ENCODE peak calls at places on chromosomes 7 and 10, in five cellular contexts. One of them, this sample, is unnamed.

GRCh38 chr10:80170641-80171040 is 34.7 kb downstream of the ANXA11 start:
- DNase-seq in HepG2: no peak
- DNase-seq in GM12891: no peak
- DNase-seq in H1: no peak
- DNase-seq in GM12878: no peak
- DNase-seq in this sample: no peak

GRCh38 chr10:29253096-29254029 is 35.5 kb upstream of the LYZL1 start:
- DNase-seq in HepG2: no peak
- DNase-seq in GM12891: no peak
- DNase-seq in H1: no peak
- DNase-seq in GM12878: no peak
- DNase-seq in this sample: no peak

GRCh38 chr10:75334720-75335119 is 66.8 kb downstream of the ZNF503 start:
- DNase-seq in HepG2: no peak
- DNase-seq in GM12891: no peak
- DNase-seq in H1: no peak
- DNase-seq in GM12878: no peak
- DNase-seq in this sample: no peak

GRCh38 chr7:98202367-98203195 is 8.7 kb upstream of the BHLHA15 start:
- DNase-seq in HepG2: no peak
- DNase-seq in GM12891: peak; percentile 88
- DNase-seq in H1: no peak
- DNase-seq in GM12878: peak; percentile 94
- DNase-seq in this sample: peak; percentile 81

GRCh38 chr10:1109795-1110673 is 53.8 kb downstream of the WDR37 start:
- DNase-seq in HepG2: peak; percentile 73
- DNase-seq in GM12891: peak; percentile 75
- DNase-seq in H1: peak; percentile 81
- DNase-seq in GM12878: peak; percentile 53
- DNase-seq in this sample: peak; percentile 65

GRCh38 chr7:1569016-1569415 is 816 bp downstream of the PSMG3 start:
- DNase-seq in HepG2: no peak
- DNase-seq in GM12891: no peak
- DNase-seq in H1: no peak
- DNase-seq in GM12878: no peak
- DNase-seq in this sample: no peak

GRCh38 chr7:5780801-5781496 is 514 bp downstream of the RNF216 start:
- DNase-seq in HepG2: no peak
- DNase-seq in GM12891: no peak
- DNase-seq in H1: peak; percentile 65
- DNase-seq in GM12878: no peak
- DNase-seq in this sample: no peak

GRCh38 chr10:62858364-62858763 is 42.2 kb upstream of the EGR2 start:
- DNase-seq in HepG2: peak; percentile 6
- DNase-seq in GM12891: no peak
- DNase-seq in H1: no peak
- DNase-seq in GM12878: no peak
- DNase-seq in this sample: no peak

GRCh38 chr7:137932881-137933269 is 69.0 kb downstream of the CREB3L2 start:
- DNase-seq in HepG2: no peak
- DNase-seq in GM12891: no peak
- DNase-seq in H1: no peak
- DNase-seq in GM12878: no peak
- DNase-seq in this sample: no peak

GRCh38 chr7:4653771-4654170 is 28.3 kb upstream of the FOXK1 start:
- DNase-seq in HepG2: no peak
- DNase-seq in GM12891: no peak
- DNase-seq in H1: no peak
- DNase-seq in GM12878: no peak
- DNase-seq in this sample: no peak

GRCh38 chr7:5622286-5622685 is 159.2 kb downstream of the RNF216 start:
- DNase-seq in HepG2: no peak
- DNase-seq in GM12891: no peak
- DNase-seq in H1: no peak
- DNase-seq in GM12878: no peak
- DNase-seq in this sample: no peak

GRCh38 chr10:35792301-35792700 is 150.2 kb upstream of the FZD8 start:
- DNase-seq in HepG2: no peak
- DNase-seq in GM12891: no peak
- DNase-seq in H1: no peak
- DNase-seq in GM12878: no peak
- DNase-seq in this sample: no peak

GRCh38 chr7:22251284-22251683 is 105.7 kb downstream of the RAPGEF5 start:
- DNase-seq in HepG2: no peak
- DNase-seq in GM12891: no peak
- DNase-seq in H1: no peak
- DNase-seq in GM12878: no peak
- DNase-seq in this sample: no peak

GRCh38 chr7:124532166-124532565 is 233.4 kb downstream of the GPR37 start:
- DNase-seq in HepG2: no peak
- DNase-seq in GM12891: no peak
- DNase-seq in H1: no peak
- DNase-seq in GM12878: no peak
- DNase-seq in this sample: no peak

GRCh38 chr7:74344128-74344496 is 54.9 kb downstream of the CLIP2 start:
- DNase-seq in HepG2: no peak
- DNase-seq in GM12891: no peak
- DNase-seq in H1: no peak
- DNase-seq in GM12878: no peak
- DNase-seq in this sample: no peak

GRCh38 chr7:74306737-74307469 is 17.7 kb downstream of the CLIP2 start:
- DNase-seq in HepG2: no peak
- DNase-seq in GM12891: no peak
- DNase-seq in H1: no peak
- DNase-seq in GM12878: no peak
- DNase-seq in this sample: no peak

GRCh38 chr7:88789480-88790064 is 6.0 kb downstream of the TEX47 start:
- DNase-seq in HepG2: no peak
- DNase-seq in GM12891: no peak
- DNase-seq in H1: no peak
- DNase-seq in GM12878: no peak
- DNase-seq in this sample: no peak

GRCh38 chr7:84524714-84525694 is 330.4 kb upstream of the SEMA3A start:
- DNase-seq in HepG2: no peak
- DNase-seq in GM12891: no peak
- DNase-seq in H1: no peak
- DNase-seq in GM12878: no peak
- DNase-seq in this sample: no peak

GRCh38 chr10:118470470-118470869 is 125.0 kb downstream of the PRLHR start:
- DNase-seq in HepG2: no peak
- DNase-seq in GM12891: no peak
- DNase-seq in H1: no peak
- DNase-seq in GM12878: no peak
- DNase-seq in this sample: no peak

GRCh38 chr10:118472961-118473675 is 122.3 kb downstream of the PRLHR start:
- DNase-seq in HepG2: no peak
- DNase-seq in GM12891: no peak
- DNase-seq in H1: no peak
- DNase-seq in GM12878: no peak
- DNase-seq in this sample: no peak

GRCh38 chr10:118475214-118475613 is 120.2 kb downstream of the PRLHR start:
- DNase-seq in HepG2: no peak
- DNase-seq in GM12891: no peak
- DNase-seq in H1: no peak
- DNase-seq in GM12878: no peak
- DNase-seq in this sample: no peak

GRCh38 chr10:118472415-118472814 is 123.0 kb downstream of the PRLHR start:
- DNase-seq in HepG2: no peak
- DNase-seq in GM12891: no peak
- DNase-seq in H1: no peak
- DNase-seq in GM12878: no peak
- DNase-seq in this sample: no peak

DNA sequence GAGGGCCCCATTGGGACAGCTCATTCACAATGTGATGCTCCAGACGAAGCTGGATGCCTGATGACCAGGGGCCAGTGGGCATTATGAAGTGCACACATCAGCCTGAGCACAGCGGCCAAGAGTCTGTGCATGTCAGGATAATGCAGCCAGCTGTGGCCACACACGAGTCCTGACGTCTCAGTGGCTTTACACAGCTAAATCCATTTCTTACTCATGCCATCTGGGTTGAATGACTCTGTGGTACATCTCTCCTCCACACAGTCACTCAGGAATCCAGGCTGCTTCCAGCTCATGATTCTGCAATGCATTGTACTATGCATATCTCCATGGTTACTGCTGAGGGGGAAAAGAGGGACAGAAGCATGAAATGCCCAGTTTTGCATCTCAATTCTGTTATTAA is 123.6 kb downstream of the PRLHR start:
- DNase-seq in HepG2: no peak
- DNase-seq in GM12891: no peak
- DNase-seq in H1: no peak
- DNase-seq in GM12878: no peak
- DNase-seq in this sample: no peak
- TF ChIP-seq POLR2A in HepG2: no peak
- TF ChIP-seq POLR2A in GM12891: no peak
- TF ChIP-seq POLR2A in H1: no peak
- TF ChIP-seq POLR2A in GM12878: no peak
- TF ChIP-seq POLR2A in this sample: no peak

GRCh38 chr7:47193003-47193402 is 388.9 kb downstream of the TNS3 start:
- DNase-seq in HepG2: no peak
- DNase-seq in GM12891: no peak
- DNase-seq in H1: no peak
- DNase-seq in GM12878: no peak
- DNase-seq in this sample: no peak
- TF ChIP-seq TAF1 in HepG2: no peak
- TF ChIP-seq TAF1 in GM12891: no peak
- TF ChIP-seq TAF1 in H1: no peak
- TF ChIP-seq TAF1 in GM12878: no peak
- TF ChIP-seq TAF1 in this sample: no peak

GRCh38 chr7:36182854-36183604 is 30.0 kb downstream of the EEPD1 start:
- DNase-seq in HepG2: peak; percentile 42
- DNase-seq in GM12891: no peak
- DNase-seq in H1: no peak
- DNase-seq in GM12878: no peak
- DNase-seq in this sample: no peak

GRCh38 chr7:36176688-36177087 is 23.6 kb downstream of the EEPD1 start:
- DNase-seq in HepG2: no peak
- DNase-seq in GM12891: no peak
- DNase-seq in H1: no peak
- DNase-seq in GM12878: no peak
- DNase-seq in this sample: no peak

GRCh38 chr7:36175872-36176271 is 22.8 kb downstream of the EEPD1 start:
- DNase-seq in HepG2: no peak
- DNase-seq in GM12891: no peak
- DNase-seq in H1: no peak
- DNase-seq in GM12878: no peak
- DNase-seq in this sample: no peak

GRCh38 chr7:36181668-36182067 is 28.6 kb downstream of the EEPD1 start:
- DNase-seq in HepG2: peak; percentile 23
- DNase-seq in GM12891: no peak
- DNase-seq in H1: no peak
- DNase-seq in GM12878: no peak
- DNase-seq in this sample: no peak

DNA sequence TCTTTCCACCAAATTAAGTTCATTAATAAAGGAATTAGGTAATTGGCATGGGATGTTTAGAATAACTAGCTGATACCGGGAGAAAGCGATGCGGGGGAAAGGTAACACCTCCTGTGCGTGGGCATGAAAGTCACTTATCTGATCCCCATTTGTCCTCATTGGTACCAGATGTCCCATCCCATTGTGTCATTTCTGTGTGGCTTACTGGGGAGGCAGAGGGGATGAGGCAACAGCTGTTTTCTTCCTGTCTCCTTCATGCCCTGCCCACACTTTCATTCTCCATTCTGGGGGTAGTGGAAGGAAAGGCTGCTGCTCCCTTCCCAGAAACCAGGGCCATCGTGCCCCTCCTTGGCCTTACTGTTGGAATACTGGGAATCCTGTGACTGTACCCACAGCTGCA is 27.1 kb downstream of the EEPD1 start:
- DNase-seq in HepG2: no peak
- DNase-seq in GM12891: no peak
- DNase-seq in H1: no peak
- DNase-seq in GM12878: no peak
- DNase-seq in this sample: no peak
- TF ChIP-seq POLR2AphosphoS5 in HepG2: no peak
- TF ChIP-seq POLR2AphosphoS5 in GM12891: no peak
- TF ChIP-seq POLR2AphosphoS5 in H1: no peak
- TF ChIP-seq POLR2AphosphoS5 in GM12878: no peak
- TF ChIP-seq POLR2AphosphoS5 in this sample: no peak

GRCh38 chr10:91923371-91924211 is at the start of gene BTAF1:
- DNase-seq in HepG2: peak; percentile 85
- DNase-seq in GM12891: peak; percentile 80
- DNase-seq in H1: peak; percentile 90
- DNase-seq in GM12878: peak; percentile 56
- DNase-seq in this sample: peak; percentile 77
- TF ChIP-seq POLR2A in HepG2: peak; percentile 93
- TF ChIP-seq POLR2A in GM12891: peak; percentile 92
- TF ChIP-seq POLR2A in H1: peak; percentile 88
- TF ChIP-seq POLR2A in GM12878: peak; percentile 95
- TF ChIP-seq POLR2A in this sample: peak; percentile 84

GRCh38 chr7:159317294-159317693 is 172.6 kb upstream of the VIPR2 start:
- DNase-seq in HepG2: no peak
- DNase-seq in GM12891: no peak
- DNase-seq in H1: no peak
- DNase-seq in GM12878: no peak
- DNase-seq in this sample: no peak
- TF ChIP-seq TAF1 in HepG2: no peak
- TF ChIP-seq TAF1 in GM12891: no peak
- TF ChIP-seq TAF1 in H1: no peak
- TF ChIP-seq TAF1 in GM12878: no peak
- TF ChIP-seq TAF1 in this sample: no peak

GRCh38 chr10:95482501-95483248 is 78.5 kb downstream of the SORBS1 start:
- DNase-seq in HepG2: no peak
- DNase-seq in GM12891: no peak
- DNase-seq in H1: no peak
- DNase-seq in GM12878: no peak
- DNase-seq in this sample: no peak
- TF ChIP-seq POLR2AphosphoS5 in HepG2: no peak
- TF ChIP-seq POLR2AphosphoS5 in GM12891: no peak
- TF ChIP-seq POLR2AphosphoS5 in H1: no peak
- TF ChIP-seq POLR2AphosphoS5 in GM12878: no peak
- TF ChIP-seq POLR2AphosphoS5 in this sample: no peak

GRCh38 chr7:100568176-100568935 is 5.3 kb downstream of the SAP25 start:
- DNase-seq in HepG2: peak; percentile 93
- DNase-seq in GM12891: no peak
- DNase-seq in H1: no peak
- DNase-seq in GM12878: no peak
- DNase-seq in this sample: no peak
- TF ChIP-seq POLR2A in HepG2: no peak
- TF ChIP-seq POLR2A in GM12891: no peak
- TF ChIP-seq POLR2A in H1: no peak
- TF ChIP-seq POLR2A in GM12878: no peak
- TF ChIP-seq POLR2A in this sample: no peak